ENCODE peak calls at places on chromosome 2, in six cellular contexts. K, Q, E, L, B and A are unnamed samples. For H3K27me3, the result is how much of the 10 kb centered on the place peaks cover.

GRCh38 chr2:100706249-100706648 is 113.7 kb upstream of the NPAS2 start:
- DNase-seq in Q (no peak), K (no peak), B (no peak), E (no peak), L (no peak), A (no peak)

GRCh38 chr2:84716564-84716963 is 164.3 kb downstream of the TRABD2A start:
- DNase-seq in L (no peak), B (no peak), Q (no peak), K (no peak), E (no peak), A (no peak)

GRCh38 chr2:224069172-224069571 is 30.1 kb upstream of the SERPINE2 start:
- DNase-seq in B (peak), E (peak), L (no peak), K (peak), Q (no peak), A (no peak)

GRCh38 chr2:219356834-219357233 is 24.3 kb upstream of the RESP18 start:
- DNase-seq in Q (no peak), E (no peak), L (no peak), B (peak), K (no peak), A (no peak)

GRCh38 chr2:14189929-14190328 is 442.6 kb upstream of the LRATD1 start:
- DNase-seq in Q (no peak), K (peak), E (peak), B (no peak), L (peak), A (no peak)

GRCh38 chr2:40213071-40213470 is 238.8 kb downstream of the SLC8A1 start:
- DNase-seq in Q (no peak), E (peak), K (peak), L (peak), B (no peak), A (no peak)

GRCh38 chr2:194363878-194364277 is 1293.1 kb upstream of the SLC39A10 start:
- DNase-seq in E (no peak), L (no peak), K (no peak), Q (no peak), B (no peak), A (no peak)

GRCh38 chr2:110854355-110855081 is 122.1 kb downstream of the ACOXL start:
- DNase-seq in L (no peak), E (no peak), Q (no peak), B (no peak), K (no peak), A (no peak)

GRCh38 chr2:74238879-74239278 is 40.5 kb downstream of the MTHFD2 start:
- DNase-seq in E (peak), B (no peak), Q (no peak), K (peak), L (peak), A (no peak)

GRCh38 chr2:52895726-52896340 is 871.8 kb upstream of the CHAC2 start:
- DNase-seq in B (no peak), K (no peak), E (no peak), L (no peak), Q (no peak), A (no peak)

GRCh38 chr2:164903944-164904343 is 51.4 kb downstream of the SLC38A11 start:
- DNase-seq in E (no peak), B (peak), K (peak), Q (no peak), L (no peak), A (no peak)

GRCh38 chr2:241064008-241064801 is 37.9 kb downstream of the MTERF4 start:
- DNase-seq in B (peak), K (no peak), L (no peak), E (no peak), Q (peak), A (peak)

GRCh38 chr2:30706534-30707303 is 100.5 kb downstream of the CAPN13 start:
- DNase-seq in E (peak), Q (no peak), L (peak), B (peak), K (peak), A (peak)

GRCh38 chr2:216657086-216657855 is 24.1 kb downstream of the IGFBP2 start:
- DNase-seq in L (no peak), Q (no peak), E (no peak), B (no peak), K (peak), A (no peak)

GRCh38 chr2:28901202-28901601 is 6.7 kb downstream of the WDR43 start:
- DNase-seq in Q (no peak), L (no peak), B (no peak), K (no peak), E (no peak), A (no peak)

GRCh38 chr2:240957656-240958365 is 40.6 kb upstream of the SNED1 start:
- DNase-seq in L (no peak), E (no peak), K (no peak), Q (peak), B (no peak), A (no peak)

GRCh38 chr2:102356381-102356712 is 751 bp downstream of the IL18R1 start:
- DNase-seq in E (no peak), K (no peak), Q (no peak), L (no peak), B (no peak), A (no peak)

GRCh38 chr2:220106065-220106464 is 478.6 kb downstream of the SLC4A3 start:
- DNase-seq in E (no peak), Q (no peak), K (no peak), L (no peak), B (no peak), A (no peak)

GRCh38 chr2:30115981-30116285 is 30.9 kb upstream of the YPEL5 start:
- DNase-seq in B (no peak), K (no peak), L (no peak), E (no peak), Q (no peak), A (no peak)

GRCh38 chr2:31254237-31255203 is 20.6 kb downstream of the EHD3 start:
- DNase-seq in K (no peak), L (no peak), Q (no peak), E (no peak), B (no peak), A (no peak)

GRCh38 chr2:108316194-108316880 is 27.6 kb downstream of the SULT1C2 start:
- DNase-seq in Q (no peak), E (no peak), L (no peak), B (no peak), K (no peak), A (no peak)

GRCh38 chr2:10285578-10286198 is 17.0 kb upstream of the HPCAL1 start:
- DNase-seq in K (peak), Q (peak), B (peak), L (peak), E (no peak), A (no peak)

GRCh38 chr2:232349546-232349945 is 29.0 kb upstream of the ALPP start:
- DNase-seq in Q (no peak), L (no peak), E (no peak), K (no peak), B (no peak), A (no peak)

GRCh38 chr2:218892693-218893348 is 12.2 kb downstream of the WNT10A start:
- DNase-seq in Q (peak), E (peak), L (peak), B (peak), K (peak), A (peak)

GRCh38 chr2:159859583-159859982 is 61.6 kb upstream of the CD302 start:
- DNase-seq in E (no peak), K (no peak), Q (no peak), L (no peak), B (no peak), A (no peak)

GRCh38 chr2:220575963-220576362 is 948.5 kb downstream of the SLC4A3 start:
- DNase-seq in L (no peak), B (no peak), Q (no peak), E (peak), K (peak), A (no peak)

GRCh38 chr2:112092286-112093041 is 37.4 kb downstream of the TMEM87B start:
- DNase-seq in L (peak), B (no peak), E (peak), Q (no peak), K (peak), A (no peak)

GRCh38 chr2:169108098-169108884 is 38.9 kb downstream of the DHRS9 start:
- DNase-seq in E (no peak), L (no peak), K (no peak), B (no peak), Q (no peak), A (no peak)

GRCh38 chr2:96506907-96507240 is 1.7 kb upstream of the NEURL3 start:
- DNase-seq in Q (no peak), E (no peak), K (no peak), B (no peak), L (no peak), A (no peak)

GRCh38 chr2:54306561-54306960 is 50.5 kb upstream of the TSPYL6 start:
- DNase-seq in B (no peak), L (peak), K (peak), Q (no peak), E (peak), A (no peak)

GRCh38 chr2:157596992-157597681 is 31.5 kb downstream of the ACVR1C start:
- DNase-seq in L (peak), K (peak), E (peak), B (peak), Q (peak), A (peak)

GRCh38 chr2:240894006-240894405 is 1.9 kb downstream of the MAB21L4 start:
- DNase-seq in Q (peak), B (no peak), E (no peak), L (no peak), K (no peak), A (no peak)

DNA sequence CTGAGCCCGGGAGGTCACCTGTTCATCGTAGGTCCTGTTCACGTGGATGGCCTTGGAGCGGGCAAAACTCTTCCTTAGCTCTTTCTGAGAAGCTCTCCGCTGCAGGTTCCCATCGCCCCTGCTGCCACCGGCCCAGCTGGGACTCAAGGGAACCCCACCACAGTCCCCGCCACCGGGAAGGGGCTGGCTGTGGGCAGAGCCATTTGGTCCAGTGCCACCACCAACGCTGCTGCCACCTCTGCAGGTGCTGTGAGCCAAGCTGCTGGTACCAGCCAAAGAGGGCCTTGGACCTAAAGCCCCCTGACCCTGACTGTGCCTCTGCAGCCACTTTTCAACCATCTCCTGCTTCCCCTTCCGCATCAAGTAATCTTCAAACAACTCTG is 586 bp downstream of the PDE11A start:
- DNase-seq in E (no peak), B (peak), L (no peak), Q (no peak), K (no peak), A (no peak)
- H3K27ac ChIP-seq in E (no peak), B (peak), L (no peak), Q (no peak), K (no peak), A (no peak)

GRCh38 chr2:78992807-78993517 is 32.5 kb upstream of the REG3G start:
- DNase-seq in Q (peak), L (no peak), B (peak), K (no peak), E (no peak), A (no peak)
- TF ChIP-seq CTCF in Q (no peak), L (no peak), B (no peak), K (no peak), E (peak), A (no peak)

GRCh38 chr2:104321800-104322164 is 532.1 kb upstream of the POU3F3 start:
- DNase-seq in L (no peak), Q (peak), B (peak), E (peak), K (no peak), A (no peak)

GRCh38 chr2:104318001-104318555 is 535.8 kb upstream of the POU3F3 start:
- DNase-seq in E (peak), Q (no peak), L (no peak), B (no peak), K (peak), A (no peak)

GRCh38 chr2:104321141-104321799 is 532.6 kb upstream of the POU3F3 start:
- DNase-seq in Q (peak), E (no peak), B (no peak), L (no peak), K (no peak), A (no peak)
- H3K27me3 ChIP-seq in Q (under half), E (under half), B (under half), L (under half), K (under half), A (under half)

GRCh38 chr2:67215214-67215613 is 181.9 kb upstream of the ETAA1 start:
- DNase-seq in B (peak), K (peak), E (peak), Q (peak), L (peak), A (no peak)

GRCh38 chr2:67215636-67216035 is 181.5 kb upstream of the ETAA1 start:
- DNase-seq in L (peak), E (no peak), Q (no peak), K (no peak), B (no peak), A (no peak)

GRCh38 chr2:67214585-67215184 is 182.4 kb upstream of the ETAA1 start:
- DNase-seq in E (no peak), B (no peak), L (no peak), K (no peak), Q (no peak), A (no peak)

GRCh38 chr2:67213677-67214402 is 183.3 kb upstream of the ETAA1 start:
- DNase-seq in B (no peak), L (no peak), K (no peak), E (no peak), Q (no peak), A (no peak)

GRCh38 chr2:67213270-67213670 is 183.9 kb upstream of the ETAA1 start:
- DNase-seq in B (peak), K (no peak), E (no peak), Q (no peak), L (no peak), A (no peak)
- H3K27ac ChIP-seq in B (peak), K (no peak), E (no peak), Q (no peak), L (peak), A (no peak)

GRCh38 chr2:143513081-143513480 is 383.9 kb downstream of the ARHGAP15 start:
- DNase-seq in L (peak), E (peak), B (peak), Q (no peak), K (peak), A (no peak)
- TF ChIP-seq CTCF in L (peak), E (peak), B (peak), Q (peak), K (peak), A (no peak)

GRCh38 chr2:236169151-236169721 is 1.1 kb upstream of the GBX2 start:
- DNase-seq in Q (no peak), K (no peak), L (no peak), B (no peak), E (no peak), A (no peak)

GRCh38 chr2:236168110-236169067 is at the start of gene GBX2:
- DNase-seq in K (peak), Q (no peak), B (no peak), E (peak), L (peak), A (no peak)

GRCh38 chr2:236170678-236171212 is 2.6 kb upstream of the GBX2 start:
- DNase-seq in K (no peak), Q (no peak), L (no peak), E (no peak), B (no peak), A (no peak)

GRCh38 chr2:236171213-236172201 is 3.3 kb upstream of the GBX2 start:
- DNase-seq in B (no peak), E (no peak), K (no peak), Q (no peak), L (no peak), A (no peak)

GRCh38 chr2:236169741-236170654 is 1.8 kb upstream of the GBX2 start:
- DNase-seq in Q (no peak), B (no peak), L (no peak), E (no peak), K (no peak), A (no peak)
- H3K27me3 ChIP-seq in Q (half or more), B (under half), L (half or more), E (half or more), K (half or more), A (half or more)

GRCh38 chr2:11680901-11681721 is 11.1 kb upstream of the NTSR2 start:
- DNase-seq in E (no peak), L (no peak), B (no peak), K (no peak), Q (no peak), A (no peak)
- H3K27ac ChIP-seq in E (no peak), L (no peak), B (peak), K (no peak), Q (no peak), A (no peak)

DNA sequence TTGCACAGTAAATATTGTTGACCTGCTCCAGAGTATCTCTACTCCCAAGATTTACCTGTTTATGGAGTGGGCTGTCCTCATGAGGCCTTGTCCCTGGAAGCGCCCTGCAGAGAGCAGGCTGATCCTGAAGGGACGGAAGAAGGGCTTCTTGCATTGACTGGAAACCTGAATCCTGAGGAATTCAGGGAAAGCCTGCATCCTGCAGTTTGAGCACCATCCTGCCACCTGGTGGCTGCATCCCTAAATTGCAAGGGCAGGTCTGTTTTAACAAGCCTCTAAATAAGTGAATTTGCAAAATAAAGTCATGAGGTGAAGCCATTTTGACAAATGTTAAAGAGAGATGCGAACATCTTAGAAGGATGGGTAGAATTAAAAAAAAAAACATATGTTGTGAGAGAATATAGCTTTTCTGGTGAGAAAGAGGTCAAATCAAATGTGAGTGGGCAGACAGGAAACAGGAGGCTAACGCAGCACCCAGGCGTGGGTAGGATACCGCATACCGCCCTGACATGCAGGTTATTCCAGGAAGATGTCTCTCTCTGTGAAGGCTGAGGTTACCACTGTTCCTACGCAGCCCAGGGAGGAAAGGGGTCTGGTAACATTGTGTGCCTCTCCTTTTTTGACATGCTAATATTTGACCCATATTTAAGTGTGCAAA is 754.9 kb downstream of the RNF144A start:
- DNase-seq in Q (no peak), K (peak), B (peak), L (peak), E (no peak), A (peak)
- TF ChIP-seq CTCF in Q (peak), K (peak), B (peak), L (peak), E (peak), A (peak)

DNA sequence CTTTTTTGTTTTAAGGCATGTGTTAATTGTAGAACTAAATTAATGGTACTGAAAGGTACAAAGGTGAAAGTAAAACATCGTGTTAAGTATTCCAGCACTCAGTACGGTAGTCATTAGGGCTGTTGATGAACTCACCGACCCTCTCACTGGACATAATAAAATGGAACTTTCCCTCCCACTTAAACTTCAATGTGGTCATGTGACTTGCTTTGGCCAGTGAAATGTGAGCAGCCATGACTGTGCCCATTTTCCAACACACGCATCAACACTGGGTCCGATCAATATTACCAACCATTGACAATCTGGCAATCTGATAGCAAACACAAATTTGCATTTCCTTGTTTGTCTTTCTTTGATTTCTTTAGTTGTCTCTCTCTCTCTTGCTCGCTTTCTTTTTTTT is 125.1 kb downstream of the SPP2 start:
- DNase-seq in B (no peak), E (no peak), Q (no peak), K (no peak), L (no peak), A (no peak)
- H3K27me3 ChIP-seq in B (under half), E (under half), Q (under half), K (under half), L (under half), A (under half)